ENCODE peak calls at places on chromosomes 6 and 20, in six cellular contexts. G is tibial artery; A is A549; F is CD8-positive, alpha-beta T cell; N is Karpas-422; S is amniotic stem cell. X is an unnamed sample.

GRCh38 chr20:11221046-11221445 is 547.2 kb upstream of the JAG1 start:
- DNase-seq in G (no peak), A (no peak), F (no peak), N (no peak), S (no peak), X (no peak)

GRCh38 chr6:13953061-13953705 is 28.4 kb downstream of the RNF182 start:
- DNase-seq in G (no peak), A (no peak), F (no peak), N (no peak), S (no peak), X (no peak)

GRCh38 chr20:4794846-4795245 is 73.1 kb downstream of the PRND start:
- DNase-seq in G (no peak), A (no peak), F (no peak), N (no peak), S (no peak), X (no peak)

GRCh38 chr6:50381106-50381415 is 331.3 kb upstream of the DEFB112 start:
- DNase-seq in G (no peak), A (no peak), F (no peak), N (no peak), S (no peak), X (no peak)

GRCh38 chr6:82237013-82237412 is 10.5 kb downstream of the IBTK start:
- DNase-seq in G (no peak), A (no peak), F (no peak), N (no peak), S (no peak), X (no peak)

GRCh38 chr20:62368629-62369507 is 1.8 kb upstream of the LAMA5 start:
- DNase-seq in G (peak), A (no peak), F (no peak), N (no peak), S (no peak), X (no peak)

GRCh38 chr6:5115168-5115567 is 30.0 kb downstream of the PPP1R3G start:
- DNase-seq in G (no peak), A (peak), F (no peak), N (no peak), S (no peak), X (no peak)

GRCh38 chr6:170187669-170188566 is 103.0 kb downstream of the DLL1 start:
- DNase-seq in G (no peak), A (no peak), F (no peak), N (no peak), S (no peak), X (peak)

GRCh38 chr20:37956099-37956498 is 53.2 kb downstream of the VSTM2L start:
- DNase-seq in G (peak), A (no peak), F (no peak), N (peak), S (no peak), X (no peak)

GRCh38 chr6:111381126-111381525 is 101.9 kb downstream of the REV3L start:
- DNase-seq in G (no peak), A (no peak), F (no peak), N (no peak), S (no peak), X (no peak)

GRCh38 chr20:52033313-52033712 is 158.3 kb downstream of the ZFP64 start:
- DNase-seq in G (no peak), A (no peak), F (no peak), N (no peak), S (no peak), X (no peak)

GRCh38 chr20:44027686-44028340 is 113.2 kb downstream of the TOX2 start:
- DNase-seq in G (no peak), A (no peak), F (no peak), N (no peak), S (no peak), X (no peak)

GRCh38 chr6:155530219-155530834 is 74.7 kb upstream of the NOX3 start:
- DNase-seq in G (no peak), A (no peak), F (no peak), N (peak), S (no peak), X (no peak)